ENCODE peak calls at places on chromosome X, in four cellular contexts. P, G, Q and K are unnamed samples.

GRCh38 chrX:36436286-36436860 is 516.8 kb downstream of the CFAP47 start:
- DNase-seq in Q (no peak), P (no peak), G (no peak), K (no peak)

GRCh38 chrX:56728321-56728720 is 722 bp upstream of the NBDY start:
- DNase-seq in G (no peak), Q (no peak), P (no peak), K (peak; percentile 23)

GRCh38 chrX:11558972-11559371 is 106.7 kb downstream of the ARHGAP6 start:
- DNase-seq in P (peak; percentile 15), G (no peak), Q (no peak), K (no peak)

GRCh38 chrX:47578692-47579091 is 3.5 kb upstream of the TIMP1 start:
- DNase-seq in G (no peak), Q (no peak), P (no peak), K (no peak)

GRCh38 chrX:41946230-41946629 is 22.9 kb upstream of the CASK start:
- DNase-seq in P (no peak), G (no peak), Q (no peak), K (no peak)

GRCh38 chrX:41559235-41559634 is 112.1 kb downstream of the NYX start:
- DNase-seq in G (no peak), P (no peak), Q (no peak), K (no peak)

GRCh38 chrX:81229901-81230300 is 28.0 kb downstream of the SH3BGRL start:
- DNase-seq in G (no peak), P (no peak), Q (no peak), K (no peak)

GRCh38 chrX:2402361-2402690 is 98.5 kb downstream of the DHRSX start:
- DNase-seq in G (no peak), Q (no peak), P (peak; percentile 10), K (no peak)

GRCh38 chrX:9749141-9749540 is 16.5 kb downstream of the GPR143 start:
- DNase-seq in G (no peak), Q (no peak), P (no peak), K (no peak)

GRCh38 chrX:117977521-117977920 is 139.1 kb downstream of the KLHL13 start:
- DNase-seq in G (no peak), P (no peak), Q (no peak), K (no peak)

GRCh38 chrX:24619647-24620046 is 27.5 kb downstream of the PCYT1B start:
- DNase-seq in G (peak; percentile 9), P (no peak), Q (no peak), K (peak; percentile 74)

GRCh38 chrX:48068096-48068887 is 3.1 kb downstream of the ZNF630 start:
- DNase-seq in P (no peak), G (no peak), Q (no peak), K (no peak)

GRCh38 chrX:24113161-24113560 is 36.4 kb upstream of the ZFX start:
- DNase-seq in G (peak; percentile 41), P (no peak), Q (no peak), K (no peak)

GRCh38 chrX:136475236-136475635 is 12.5 kb upstream of the BRS3 start:
- DNase-seq in P (no peak), Q (no peak), G (no peak), K (no peak)

GRCh38 chrX:31580726-31581125 is 508.9 kb upstream of the FTHL17 start:
- DNase-seq in Q (no peak), P (peak; percentile 4), G (peak; percentile 9), K (peak; percentile 64)

GRCh38 chrX:94389044-94389443 is 715.0 kb downstream of the FAM133A start:
- DNase-seq in P (no peak), Q (no peak), G (no peak), K (no peak)

GRCh38 chrX:101904996-101905395 is 26.8 kb downstream of the ZMAT1 start:
- DNase-seq in P (no peak), Q (no peak), G (no peak), K (no peak)

GRCh38 chrX:71618303-71618721 is at the start of gene CXCR3:
- DNase-seq in G (no peak), P (no peak), Q (no peak), K (peak; percentile 39)

GRCh38 chrX:47564438-47565085 is 3.6 kb downstream of the ARAF start:
- DNase-seq in Q (no peak), P (no peak), G (no peak), K (no peak)

GRCh38 chrX:24392709-24393108 is 32.3 kb downstream of the SUPT20HL1 start:
- DNase-seq in Q (no peak), P (no peak), G (no peak), K (peak; percentile 60)

GRCh38 chrX:24395775-24396174 is 35.3 kb downstream of the SUPT20HL1 start:
- DNase-seq in P (peak; percentile 78), G (peak; percentile 19), Q (peak; percentile 52), K (peak; percentile 82)

GRCh38 chrX:129788527-129788926 is 8.8 kb downstream of the SASH3 start:
- DNase-seq in G (no peak), Q (no peak), P (no peak), K (no peak)
- TF ChIP-seq CTCF in G (no peak), Q (no peak), P (no peak), K (no peak)

DNA sequence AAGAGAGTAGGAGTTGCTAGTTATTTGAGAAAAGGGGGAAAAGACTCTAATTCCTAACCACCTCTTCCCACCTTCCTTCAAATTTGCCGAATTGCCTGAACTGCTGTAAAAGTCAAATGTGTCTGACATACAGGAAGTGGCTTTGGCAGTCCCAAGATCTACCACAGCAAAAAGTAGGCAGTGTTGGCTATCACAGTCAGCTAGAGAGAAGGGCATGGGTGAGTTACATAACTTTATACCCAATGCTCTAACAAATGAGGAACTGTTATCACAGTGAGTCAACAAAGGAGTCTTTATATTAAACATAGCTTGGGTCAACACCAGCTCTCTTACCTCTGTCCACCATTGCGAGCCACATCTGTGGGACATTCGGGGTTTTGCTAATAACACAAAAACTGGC is 2.4 kb upstream of the MBNL3 start:
- DNase-seq in G (no peak), Q (no peak), P (no peak), K (peak; percentile 21)
- H3K4me3 ChIP-seq in G (no peak overlapping the region), Q (no peak overlapping the region), P (no peak overlapping the region), K (no peak overlapping the region)

GRCh38 chrX:39480966-39481365 is 616.8 kb downstream of the BCOR start:
- DNase-seq in G (no peak), P (no peak), Q (no peak), K (no peak)

GRCh38 chrX:39487166-39488006 is 610.4 kb downstream of the BCOR start:
- DNase-seq in G (no peak), P (no peak), Q (no peak), K (no peak)

GRCh38 chrX:39484159-39484558 is 613.6 kb downstream of the BCOR start:
- DNase-seq in P (no peak), Q (no peak), G (no peak), K (no peak)

GRCh38 chrX:39479856-39480255 is 617.9 kb downstream of the BCOR start:
- DNase-seq in G (no peak), P (no peak), Q (no peak), K (no peak)

DNA sequence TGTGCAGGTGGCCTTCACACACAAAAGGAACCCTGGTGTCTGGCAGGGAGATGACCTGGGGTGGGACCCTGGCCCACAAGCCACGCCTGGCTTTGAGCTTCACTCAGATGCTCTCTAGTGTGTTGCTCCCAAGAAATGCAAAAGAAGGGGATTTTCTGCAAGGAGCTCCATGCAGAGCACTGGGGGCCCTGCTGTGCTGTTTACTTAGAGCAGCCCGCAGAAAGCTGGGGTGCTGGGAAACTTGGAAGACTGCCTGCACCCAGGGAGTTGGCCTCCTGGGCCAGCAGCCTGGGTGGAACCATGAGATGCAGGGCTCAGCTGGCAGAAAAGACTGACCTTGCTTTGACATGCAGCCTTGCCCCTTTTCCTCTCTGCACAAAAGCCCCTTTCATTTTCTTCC is 613.1 kb downstream of the BCOR start:
- DNase-seq in Q (no peak), G (no peak), P (no peak), K (no peak)
- H3K27me3 ChIP-seq in Q (no peaks in the 10 kb centered on the region), G (no peaks in the 10 kb centered on the region), P (no peaks in the 10 kb centered on the region), K (no peaks in the 10 kb centered on the region)

GRCh38 chrX:95764972-95765451 is 919.6 kb upstream of the DIAPH2 start:
- DNase-seq in P (peak; percentile 76), Q (no peak), G (no peak), K (peak; percentile 75)
- TF ChIP-seq CTCF in P (peak; percentile 81), Q (no peak), G (no peak), K (peak; percentile 42)

DNA sequence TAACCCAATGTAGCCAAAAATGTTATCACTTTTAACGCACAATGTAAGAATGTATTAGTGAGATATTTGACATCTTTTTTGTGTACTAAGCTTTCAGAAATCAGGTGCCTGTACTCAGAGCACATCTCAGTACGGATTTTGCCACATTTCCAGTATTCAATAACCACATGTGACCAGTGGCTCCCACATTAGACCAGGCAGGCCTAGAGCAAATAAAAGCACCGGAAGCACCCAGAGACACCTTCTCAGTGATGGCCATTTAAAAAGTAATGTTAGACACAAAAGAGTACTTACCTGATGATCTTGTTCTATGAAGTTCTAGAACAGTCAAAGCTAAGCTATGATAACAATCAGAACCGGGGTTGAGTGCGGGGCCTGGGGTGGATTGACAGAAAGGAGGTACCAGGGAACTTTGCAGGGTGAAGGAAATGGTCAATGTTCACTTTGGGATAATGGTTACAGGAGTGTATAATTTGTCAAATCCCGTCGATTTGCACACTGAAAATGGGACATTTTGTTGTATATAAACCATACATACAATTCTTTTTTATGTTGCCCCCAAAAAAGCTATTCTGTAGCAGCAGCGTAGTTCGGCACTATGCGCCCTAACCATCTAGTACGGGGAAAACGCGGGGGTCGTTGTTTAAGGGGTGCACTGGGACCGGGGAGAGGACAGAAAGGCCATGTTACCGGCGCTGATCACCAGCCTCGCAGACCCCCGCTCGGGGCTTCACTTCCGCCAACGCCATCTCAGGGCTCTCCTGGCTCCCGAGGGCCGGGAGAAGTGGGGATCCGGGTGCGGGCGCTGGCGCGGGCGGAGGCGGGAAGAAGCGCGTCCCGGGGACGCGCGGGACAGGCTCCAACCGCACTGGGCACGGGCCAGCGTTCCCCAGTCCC is 1.0 kb downstream of the CTPS2 start:
- DNase-seq in P (no peak), G (no peak), Q (no peak), K (no peak)
- H3K4me3 ChIP-seq in P (peak overlapping the region; percentile 92), G (peak overlapping the region; percentile 64), Q (peak overlapping the region; percentile 72), K (peak overlapping the region; percentile 88)

DNA sequence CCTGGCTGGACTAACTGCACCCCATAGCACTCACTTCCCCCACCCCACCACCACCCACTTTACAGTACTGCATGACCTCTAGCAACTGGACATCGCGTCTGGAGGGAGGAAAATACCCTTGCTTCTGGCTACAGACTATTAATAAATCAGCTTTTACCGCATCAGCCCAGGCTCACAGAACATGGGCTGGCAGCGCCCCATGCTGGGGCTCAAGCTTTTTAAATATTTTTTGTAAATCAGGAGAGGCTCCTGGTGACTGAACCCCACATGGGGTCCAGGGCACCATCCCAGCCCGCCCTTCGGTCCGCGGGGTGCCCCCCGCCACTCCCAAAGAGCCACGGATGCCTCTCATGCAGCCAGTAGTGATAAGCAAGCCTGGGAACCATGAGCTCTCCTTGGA is 2.7 kb downstream of the HS6ST2 start:
- DNase-seq in Q (no peak), G (no peak), P (peak; percentile 17), K (peak; percentile 35)
- H3K27me3 ChIP-seq in Q (no peaks in the 10 kb centered on the region), G (peaks cover 4% of the 10 kb centered on the region), P (peaks cover 48% of the 10 kb centered on the region), K (peaks cover 36% of the 10 kb centered on the region)

GRCh38 chrX:69618803-69619202 is 2.9 kb downstream of the EDA start:
- DNase-seq in Q (no peak), G (no peak), P (peak; percentile 14), K (peak; percentile 47)
- TF ChIP-seq CTCF in Q (peak; percentile 43), G (peak; percentile 28), P (peak; percentile 55), K (peak; percentile 43)